ENCODE peak calls at places on chromosomes 1 and 21, in six cellular contexts. L, R, A, I, B and H are unnamed samples.

GRCh38 chr1:7698666-7699065 is 72.4 kb upstream of the VAMP3 start:
- DNase-seq in B (no peak), L (no peak), R (no peak), A (no peak), I (no peak), H (no peak)

GRCh38 chr1:44433209-44433608 is 28.2 kb downstream of the RNF220 start:
- DNase-seq in L (no peak), B (no peak), I (no peak), R (no peak), A (no peak), H (no peak)

GRCh38 chr1:94079056-94079990 is 41.6 kb downstream of the ABCA4 start:
- DNase-seq in R (no peak), B (no peak), L (no peak), A (no peak), I (no peak), H (no peak)

GRCh38 chr21:28272272-28272992 is 720.2 kb downstream of the LTN1 start:
- DNase-seq in L (no peak), I (no peak), B (no peak), R (no peak), A (no peak), H (no peak)

GRCh38 chr1:162091681-162092524 is 22.4 kb downstream of the NOS1AP start:
- DNase-seq in B (no peak), I (no peak), R (no peak), A (no peak), L (no peak), H (no peak)

GRCh38 chr1:223010552-223011229 is 132.4 kb downstream of the TLR5 start:
- DNase-seq in I (no peak), L (no peak), B (no peak), A (no peak), R (no peak), H (no peak)

GRCh38 chr21:33032434-33033047 is 6.8 kb downstream of the OLIG2 start:
- DNase-seq in I (no peak), B (peak), A (no peak), L (no peak), R (no peak), H (no peak)

GRCh38 chr1:182213163-182213562 is 151.7 kb upstream of the ZNF648 start:
- DNase-seq in I (no peak), B (no peak), L (no peak), R (no peak), A (no peak), H (no peak)

GRCh38 chr21:37370152-37371040 is 3.8 kb downstream of the DYRK1A start:
- DNase-seq in A (no peak), R (no peak), B (peak), I (no peak), L (no peak), H (no peak)